ENCODE peak calls at places on chromosomes 16 and 17, in four cellular contexts. L, N, A and Z are unnamed samples.

GRCh38 chr17:47806026-47806912 is 15.3 kb downstream of the OSBPL7 start:
- DNase-seq in L (no peak), N (no peak), A (no peak), Z (no peak)

GRCh38 chr17:33895491-33895890 is 359.6 kb upstream of the CCL2 start:
- DNase-seq in L (no peak), N (no peak), A (no peak), Z (no peak)

GRCh38 chr16:14464192-14464591 is 165.9 kb downstream of the PARN start:
- DNase-seq in L (no peak), N (no peak), A (no peak), Z (no peak)

GRCh38 chr17:75908201-75908600 is 3.5 kb upstream of the MRPL38 start:
- DNase-seq in L (no peak), N (no peak), A (no peak), Z (no peak)

GRCh38 chr16:25024900-25025299 is 9.7 kb upstream of the ARHGAP17 start:
- DNase-seq in L (no peak), N (no peak), A (no peak), Z (no peak)

GRCh38 chr16:15650698-15651161 is 685 bp downstream of the NDE1 start:
- DNase-seq in L (peak), N (peak), A (no peak), Z (peak)

GRCh38 chr17:9878791-9879525 is 26.1 kb downstream of the RCVRN start:
- DNase-seq in L (no peak), N (no peak), A (no peak), Z (no peak)

GRCh38 chr16:82631701-82632685 is 5.2 kb downstream of the CDH13 start:
- DNase-seq in L (no peak), N (no peak), A (no peak), Z (no peak)

GRCh38 chr17:72488542-72489272 is 367.9 kb downstream of the SOX9 start:
- DNase-seq in L (no peak), N (no peak), A (no peak), Z (no peak)

GRCh38 chr16:63983401-63983800 is 1138.5 kb downstream of the CDH11 start:
- DNase-seq in L (no peak), N (no peak), A (no peak), Z (no peak)

GRCh38 chr16:11792404-11793260 is 4.4 kb downstream of the ZC3H7A start:
- DNase-seq in L (no peak), N (no peak), A (no peak), Z (no peak)

GRCh38 chr17:69525920-69526841 is 111.7 kb downstream of the MAP2K6 start:
- DNase-seq in L (peak), N (no peak), A (peak), Z (peak)

GRCh38 chr16:739560-740458 is 988 bp downstream of the CIAO3 start:
- DNase-seq in L (no peak), N (no peak), A (no peak), Z (no peak)

GRCh38 chr16:1552129-1552528 is 18.7 kb downstream of the TMEM204 start:
- DNase-seq in L (no peak), N (no peak), A (no peak), Z (no peak)

GRCh38 chr17:82794781-82795505 is 43.1 kb downstream of the TBCD start:
- DNase-seq in L (peak), N (no peak), A (peak), Z (no peak)

GRCh38 chr16:55021595-55022475 is 91.2 kb downstream of the IRX5 start:
- DNase-seq in L (peak), N (no peak), A (peak), Z (peak)

GRCh38 chr16:50279142-50279865 is 13.0 kb downstream of the ADCY7 start:
- DNase-seq in L (no peak), N (no peak), A (no peak), Z (no peak)

GRCh38 chr17:50685691-50686493 is 21.8 kb downstream of the ANKRD40 start:
- DNase-seq in L (no peak), N (no peak), A (no peak), Z (no peak)

GRCh38 chr17:77473615-77474226 is 333.0 kb downstream of the SEC14L1 start:
- DNase-seq in L (no peak), N (no peak), A (no peak), Z (no peak)

GRCh38 chr16:2278956-2279800 is 11.3 kb upstream of the RNPS1 start:
- DNase-seq in L (no peak), N (no peak), A (no peak), Z (no peak)

GRCh38 chr17:32484628-32485027 is 2.2 kb upstream of the CDK5R1 start:
- DNase-seq in L (no peak), N (no peak), A (no peak), Z (no peak)

GRCh38 chr16:27503662-27504061 is 46.1 kb downstream of the GTF3C1 start:
- DNase-seq in L (no peak), N (no peak), A (no peak), Z (no peak)

GRCh38 chr17:77349976-77350830 is 209.4 kb downstream of the SEC14L1 start:
- DNase-seq in L (peak), N (no peak), A (peak), Z (peak)

GRCh38 chr17:2214887-2215615 is 88.5 kb downstream of the SMG6 start:
- DNase-seq in L (peak), N (no peak), A (peak), Z (peak)

GRCh38 chr16:50559804-50560514 is 11.8 kb downstream of the NKD1 start:
- DNase-seq in L (no peak), N (no peak), A (no peak), Z (no peak)